ENCODE peak calls at places on chromosomes 11 and 22, in four cellular contexts. T, S, V and F are unnamed samples.

GRCh38 chr22:45671783-45672563 is at the start of gene ATXN10:
- DNase-seq in T (peak), S (peak), V (no peak), F (peak)

GRCh38 chr11:119589011-119589410 is 140.0 kb downstream of the NECTIN1 start:
- DNase-seq in T (no peak), S (no peak), V (no peak), F (no peak)

GRCh38 chr11:75474240-75474639 is 41.2 kb upstream of the KLHL35 start:
- DNase-seq in T (no peak), S (no peak), V (no peak), F (no peak)

GRCh38 chr11:36699271-36699670 is 101.2 kb upstream of the RAG2 start:
- DNase-seq in T (no peak), S (no peak), V (no peak), F (no peak)

GRCh38 chr11:13695886-13696285 is 27.4 kb downstream of the FAR1 start:
- DNase-seq in T (no peak), S (no peak), V (no peak), F (no peak)

GRCh38 chr22:29817724-29818123 is 20.4 kb downstream of the ASCC2 start:
- DNase-seq in T (no peak), S (no peak), V (no peak), F (no peak)

GRCh38 chr11:75280770-75281468 is 40.3 kb downstream of the TPBGL start:
- DNase-seq in T (no peak), S (no peak), V (no peak), F (no peak)

GRCh38 chr11:117281159-117281558 is 10.0 kb upstream of the BACE1-AS start:
- DNase-seq in T (no peak), S (no peak), V (peak), F (no peak)

GRCh38 chr11:8403310-8403709 is 139.6 kb upstream of the LMO1 start:
- DNase-seq in T (no peak), S (no peak), V (no peak), F (no peak)

GRCh38 chr11:118341749-118342489 is 586 bp downstream of the CD3D start:
- DNase-seq in T (no peak), S (no peak), V (no peak), F (peak)

GRCh38 chr22:45429424-45429823 is 15.9 kb downstream of the RIBC2 start:
- DNase-seq in T (no peak), S (no peak), V (no peak), F (no peak)

GRCh38 chr22:19518568-19519030 is 5.6 kb downstream of the CLDN5 start:
- DNase-seq in T (no peak), S (no peak), V (no peak), F (no peak)

GRCh38 chr11:96337541-96338530 is 5.2 kb downstream of the MAML2 start:
- DNase-seq in T (peak), S (no peak), V (no peak), F (no peak)

GRCh38 chr22:29870574-29870973 is 12.4 kb upstream of the MTMR3 start:
- DNase-seq in T (no peak), S (no peak), V (no peak), F (no peak)

GRCh38 chr11:35364101-35364780 is 55.1 kb downstream of the SLC1A2 start:
- DNase-seq in T (no peak), S (no peak), V (peak), F (no peak)

GRCh38 chr11:61480261-61480660 is 28.3 kb upstream of the LRRC10B start:
- DNase-seq in T (no peak), S (no peak), V (no peak), F (no peak)

GRCh38 chr11:61477734-61478148 is 30.8 kb upstream of the LRRC10B start:
- DNase-seq in T (peak), S (peak), V (no peak), F (no peak)

GRCh38 chr11:61481806-61482205 is 26.7 kb upstream of the LRRC10B start:
- DNase-seq in T (no peak), S (no peak), V (no peak), F (no peak)

GRCh38 chr11:61482513-61482912 is 26.0 kb upstream of the LRRC10B start:
- DNase-seq in T (peak), S (peak), V (no peak), F (no peak)

GRCh38 chr11:61480936-61481335 is 27.6 kb upstream of the LRRC10B start:
- DNase-seq in T (peak), S (peak), V (no peak), F (no peak)
- TF ChIP-seq FOSL1 in T (no peak), S (no peak), V (no peak), F (no peak)

DNA sequence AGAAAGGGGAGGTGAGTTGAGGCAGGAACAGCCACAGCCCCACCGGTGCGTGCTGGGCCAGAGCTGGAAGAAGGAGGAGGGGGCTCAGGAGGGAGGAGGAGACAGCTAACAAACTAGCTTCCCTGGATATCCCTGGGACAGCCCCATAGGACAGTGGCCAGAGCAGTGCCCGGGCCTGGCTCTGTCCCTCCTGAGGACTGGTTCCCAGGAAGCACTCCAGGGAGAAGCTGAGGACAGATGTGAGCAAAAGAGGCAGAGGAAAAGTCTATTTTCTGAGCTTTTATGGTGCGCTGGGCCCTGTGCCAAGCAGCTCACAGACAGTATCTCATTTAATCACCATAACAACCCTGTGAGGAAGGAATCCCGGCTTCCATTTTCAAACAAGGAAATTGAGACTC is 8.3 kb downstream of the DCHS1 start:
- DNase-seq in T (no peak), S (no peak), V (no peak), F (no peak)
- TF ChIP-seq SIN3A in T (no peak), S (no peak), V (no peak), F (no peak)

GRCh38 chr11:112267188-112267591 is 6.5 kb upstream of the PLET1 start:
- DNase-seq in T (no peak), S (no peak), V (no peak), F (peak)
- TF ChIP-seq FOSL1 in T (no peak), S (no peak), V (no peak), F (no peak)

DNA sequence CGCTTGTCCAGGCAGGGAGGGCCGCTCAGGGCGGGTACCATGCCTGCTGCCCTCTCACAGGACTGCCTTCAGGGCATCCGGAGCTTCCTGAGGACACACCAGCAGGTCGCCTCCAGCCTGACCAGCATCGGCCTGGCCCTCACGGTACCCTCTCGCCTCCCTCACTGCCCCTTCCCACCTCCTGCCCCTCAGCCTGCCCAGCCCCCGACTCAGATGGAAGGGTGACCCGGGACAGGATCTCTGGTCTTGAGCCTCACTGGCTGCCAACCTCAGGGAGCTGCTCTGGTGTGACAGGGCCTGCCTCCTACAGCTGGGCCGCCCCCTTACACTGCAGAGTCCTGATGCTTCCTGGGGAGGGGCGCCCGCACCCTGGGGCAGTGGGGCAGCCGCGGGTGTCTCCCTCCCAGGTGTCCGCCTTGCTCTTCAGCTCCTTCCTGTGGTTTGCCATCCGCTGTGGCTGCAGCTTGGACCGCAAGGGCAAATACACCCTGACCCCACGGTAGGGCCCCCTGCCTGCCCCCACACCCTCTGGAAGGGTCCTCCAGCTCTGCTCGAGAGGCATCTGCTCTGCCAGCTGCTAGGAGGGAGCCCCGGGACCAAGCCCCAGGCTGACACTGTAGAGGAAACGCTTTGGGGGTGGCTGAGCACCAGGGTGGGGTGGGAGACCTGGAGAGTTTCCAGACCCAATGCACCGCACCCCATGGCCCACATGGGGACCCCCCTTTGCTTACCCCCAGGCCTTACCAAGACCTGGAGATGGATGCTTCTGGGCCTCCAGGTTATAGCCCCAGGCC is 14.6 kb downstream of the TSPAN32 start:
- DNase-seq in T (no peak), S (no peak), V (no peak), F (no peak)
- TF ChIP-seq SIN3A in T (no peak), S (no peak), V (no peak), F (no peak)

GRCh38 chr11:130131957-130132850 is 27.4 kb upstream of the ST14 start:
- DNase-seq in T (peak), S (peak), V (peak), F (peak)
- TF ChIP-seq FOSL1 in T (no peak), S (no peak), V (no peak), F (no peak)

GRCh38 chr11:70095541-70096252 is 17.6 kb downstream of the ANO1 start:
- DNase-seq in T (no peak), S (no peak), V (no peak), F (no peak)
- TF ChIP-seq SIN3A in T (no peak), S (no peak), V (no peak), F (no peak)

DNA sequence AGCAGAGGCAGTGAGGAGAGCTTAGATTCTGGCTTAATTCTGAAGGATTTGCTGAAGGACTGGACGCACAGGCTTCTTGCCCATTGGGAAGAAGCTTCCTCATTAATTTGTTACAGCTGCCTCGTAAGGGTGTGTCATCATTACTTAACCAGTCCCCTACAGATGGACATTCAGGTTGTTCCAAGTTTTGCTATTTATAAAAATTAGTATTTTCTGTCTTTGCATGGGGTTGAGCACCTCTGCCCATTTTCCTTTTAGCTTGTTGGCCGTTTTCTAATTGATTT is 38.1 kb downstream of the CAPN1 start:
- DNase-seq in T (no peak), S (no peak), V (no peak), F (no peak)
- TF ChIP-seq FOSL1 in T (no peak), S (no peak), V (no peak), F (no peak)

GRCh38 chr11:69220581-69221051 is 64.9 kb downstream of the SMIM38 start:
- DNase-seq in T (no peak), S (no peak), V (no peak), F (no peak)
- TF ChIP-seq SIN3A in T (no peak), S (no peak), V (no peak), F (no peak)

DNA sequence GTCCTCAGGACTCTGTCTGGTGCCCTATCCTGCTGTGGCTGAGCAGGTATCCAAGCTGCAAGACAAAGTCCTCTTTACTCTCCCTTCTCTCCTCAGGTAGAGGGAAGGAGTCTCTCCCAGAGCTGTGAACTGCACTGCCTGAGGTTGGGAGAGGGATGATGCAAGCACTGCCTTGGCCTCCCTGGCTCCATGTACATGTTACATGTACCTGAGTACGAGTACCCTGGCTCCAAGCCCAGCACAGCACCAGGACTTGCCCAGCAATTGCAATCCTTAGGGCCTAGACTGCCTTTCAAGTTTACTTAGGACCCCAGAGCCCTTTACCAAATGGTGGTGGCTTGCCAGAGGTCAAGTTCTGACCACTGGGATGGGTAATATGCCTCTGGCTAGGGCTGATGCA is 20.7 kb upstream of the AQP11 start:
- DNase-seq in T (no peak), S (no peak), V (no peak), F (no peak)
- TF ChIP-seq FOSL1 in T (no peak), S (no peak), V (no peak), F (no peak)